ENCODE peak calls at places on chromosomes 1 and 21, in eight cellular contexts. One of them, this sample, is unnamed. For H3K4me1, the result is how much of the 10 kb centered on the place peaks cover.

GRCh38 chr21:25936776-25937175 is 202.0 kb downstream of the GABPA start:
- DNase-seq in ovary: no peak
- DNase-seq in sigmoid colon: no peak
- DNase-seq in uterus: no peak
- DNase-seq in stomach: no peak
- DNase-seq in right lobe of liver: no peak
- DNase-seq in esophagus squamous epithelium: no peak
- DNase-seq in testis: no peak
- DNase-seq in this sample: no peak

GRCh38 chr1:19057784-19058475 is 101.5 kb upstream of the IFFO2 start:
- DNase-seq in sigmoid colon: no peak
- DNase-seq in testis: no peak
- DNase-seq in stomach: no peak
- DNase-seq in esophagus squamous epithelium: no peak
- DNase-seq in ovary: no peak
- DNase-seq in uterus: no peak
- DNase-seq in right lobe of liver: no peak
- DNase-seq in this sample: no peak

GRCh38 chr1:68975534-68975933 is 478.7 kb upstream of the DEPDC1 start:
- DNase-seq in testis: no peak
- DNase-seq in uterus: no peak
- DNase-seq in stomach: no peak
- DNase-seq in right lobe of liver: no peak
- DNase-seq in esophagus squamous epithelium: no peak
- DNase-seq in sigmoid colon: no peak
- DNase-seq in ovary: no peak
- DNase-seq in this sample: no peak

GRCh38 chr21:15592271-15592860 is 137.4 kb upstream of the USP25 start:
- DNase-seq in ovary: no peak
- DNase-seq in right lobe of liver: no peak
- DNase-seq in uterus: no peak
- DNase-seq in testis: no peak
- DNase-seq in stomach: no peak
- DNase-seq in sigmoid colon: no peak
- DNase-seq in esophagus squamous epithelium: no peak
- DNase-seq in this sample: no peak

GRCh38 chr1:171405391-171405714 is 80.0 kb upstream of the PRRC2C start:
- DNase-seq in ovary: no peak
- DNase-seq in esophagus squamous epithelium: no peak
- DNase-seq in stomach: no peak
- DNase-seq in right lobe of liver: no peak
- DNase-seq in testis: no peak
- DNase-seq in uterus: no peak
- DNase-seq in sigmoid colon: no peak
- DNase-seq in this sample: no peak

GRCh38 chr1:33957854-33958253 is 94.0 kb downstream of the HMGB4 start:
- DNase-seq in stomach: no peak
- DNase-seq in uterus: no peak
- DNase-seq in esophagus squamous epithelium: no peak
- DNase-seq in sigmoid colon: no peak
- DNase-seq in ovary: no peak
- DNase-seq in testis: no peak
- DNase-seq in right lobe of liver: no peak
- DNase-seq in this sample: no peak

GRCh38 chr1:228058172-228058980 is 24.1 kb upstream of the ARF1 start:
- DNase-seq in testis: no peak
- DNase-seq in sigmoid colon: no peak
- DNase-seq in esophagus squamous epithelium: no peak
- DNase-seq in uterus: no peak
- DNase-seq in ovary: no peak
- DNase-seq in stomach: peak
- DNase-seq in right lobe of liver: no peak
- DNase-seq in this sample: no peak

GRCh38 chr1:180288894-180289293 is 58.8 kb downstream of the LHX4 start:
- DNase-seq in esophagus squamous epithelium: no peak
- DNase-seq in uterus: no peak
- DNase-seq in sigmoid colon: no peak
- DNase-seq in ovary: no peak
- DNase-seq in right lobe of liver: no peak
- DNase-seq in stomach: no peak
- DNase-seq in testis: no peak
- DNase-seq in this sample: no peak

GRCh38 chr1:212062832-212063438 is 27.4 kb downstream of the DTL start:
- DNase-seq in right lobe of liver: no peak
- DNase-seq in testis: no peak
- DNase-seq in esophagus squamous epithelium: no peak
- DNase-seq in uterus: no peak
- DNase-seq in stomach: no peak
- DNase-seq in ovary: no peak
- DNase-seq in sigmoid colon: no peak
- DNase-seq in this sample: no peak

GRCh38 chr1:83998205-83998598 is 730 bp downstream of the TTLL7 start:
- DNase-seq in sigmoid colon: no peak
- DNase-seq in ovary: no peak
- DNase-seq in esophagus squamous epithelium: no peak
- DNase-seq in stomach: no peak
- DNase-seq in uterus: peak
- DNase-seq in right lobe of liver: no peak
- DNase-seq in testis: no peak
- DNase-seq in this sample: no peak

GRCh38 chr1:225428879-225429455 is 1.1 kb upstream of the LBR start:
- DNase-seq in right lobe of liver: no peak
- DNase-seq in testis: no peak
- DNase-seq in esophagus squamous epithelium: no peak
- DNase-seq in sigmoid colon: no peak
- DNase-seq in stomach: no peak
- DNase-seq in uterus: no peak
- DNase-seq in ovary: no peak
- DNase-seq in this sample: no peak

GRCh38 chr1:225427249-225428065 is at the start of gene LBR:
- DNase-seq in ovary: no peak
- DNase-seq in sigmoid colon: peak
- DNase-seq in esophagus squamous epithelium: no peak
- DNase-seq in testis: peak
- DNase-seq in stomach: peak
- DNase-seq in uterus: peak
- DNase-seq in right lobe of liver: peak
- DNase-seq in this sample: peak

GRCh38 chr1:225430301-225430700 is 2.5 kb upstream of the LBR start:
- DNase-seq in uterus: no peak
- DNase-seq in esophagus squamous epithelium: no peak
- DNase-seq in sigmoid colon: peak
- DNase-seq in ovary: no peak
- DNase-seq in testis: no peak
- DNase-seq in stomach: no peak
- DNase-seq in right lobe of liver: no peak
- DNase-seq in this sample: no peak

GRCh38 chr1:225426395-225427248 is 1.2 kb downstream of the LBR start:
- DNase-seq in uterus: peak
- DNase-seq in testis: peak
- DNase-seq in stomach: no peak
- DNase-seq in esophagus squamous epithelium: no peak
- DNase-seq in right lobe of liver: peak
- DNase-seq in ovary: peak
- DNase-seq in sigmoid colon: peak
- DNase-seq in this sample: peak

GRCh38 chr1:225428066-225428878 is 434 bp upstream of the LBR start:
- DNase-seq in sigmoid colon: peak
- DNase-seq in esophagus squamous epithelium: peak
- DNase-seq in right lobe of liver: peak
- DNase-seq in testis: peak
- DNase-seq in ovary: peak
- DNase-seq in stomach: peak
- DNase-seq in uterus: peak
- DNase-seq in this sample: peak
- TF ChIP-seq POLR2A in sigmoid colon: peak
- TF ChIP-seq POLR2A in esophagus squamous epithelium: no peak
- TF ChIP-seq POLR2A in right lobe of liver: peak
- TF ChIP-seq POLR2A in testis: peak
- TF ChIP-seq POLR2A in ovary: peak
- TF ChIP-seq POLR2A in stomach: no peak
- TF ChIP-seq POLR2A in uterus: peak
- TF ChIP-seq POLR2A in this sample: no peak

GRCh38 chr21:44898011-44898493 is 22.6 kb downstream of the ITGB2 start:
- DNase-seq in uterus: no peak
- DNase-seq in stomach: no peak
- DNase-seq in ovary: no peak
- DNase-seq in sigmoid colon: no peak
- DNase-seq in testis: no peak
- DNase-seq in esophagus squamous epithelium: no peak
- DNase-seq in right lobe of liver: peak
- DNase-seq in this sample: no peak

GRCh38 chr21:44895859-44896258 is 22.4 kb upstream of the PTTG1IP start:
- DNase-seq in sigmoid colon: no peak
- DNase-seq in stomach: no peak
- DNase-seq in testis: no peak
- DNase-seq in ovary: no peak
- DNase-seq in right lobe of liver: peak
- DNase-seq in esophagus squamous epithelium: no peak
- DNase-seq in uterus: no peak
- DNase-seq in this sample: peak

GRCh38 chr21:44894687-44895302 is 21.3 kb upstream of the PTTG1IP start:
- DNase-seq in testis: no peak
- DNase-seq in stomach: no peak
- DNase-seq in uterus: no peak
- DNase-seq in ovary: no peak
- DNase-seq in right lobe of liver: peak
- DNase-seq in sigmoid colon: no peak
- DNase-seq in esophagus squamous epithelium: no peak
- DNase-seq in this sample: peak

GRCh38 chr21:44897326-44898010 is 23.2 kb downstream of the ITGB2 start:
- DNase-seq in ovary: no peak
- DNase-seq in uterus: no peak
- DNase-seq in right lobe of liver: no peak
- DNase-seq in sigmoid colon: no peak
- DNase-seq in stomach: peak
- DNase-seq in esophagus squamous epithelium: no peak
- DNase-seq in testis: no peak
- DNase-seq in this sample: peak

GRCh38 chr21:44896561-44897286 is 23.2 kb upstream of the PTTG1IP start:
- DNase-seq in right lobe of liver: peak
- DNase-seq in testis: no peak
- DNase-seq in esophagus squamous epithelium: no peak
- DNase-seq in sigmoid colon: no peak
- DNase-seq in stomach: no peak
- DNase-seq in ovary: no peak
- DNase-seq in uterus: no peak
- DNase-seq in this sample: peak
- H3K4me1 ChIP-seq in right lobe of liver: under half
- H3K4me1 ChIP-seq in testis: under half
- H3K4me1 ChIP-seq in esophagus squamous epithelium: under half
- H3K4me1 ChIP-seq in sigmoid colon: under half
- H3K4me1 ChIP-seq in stomach: under half
- H3K4me1 ChIP-seq in ovary: under half
- H3K4me1 ChIP-seq in uterus: under half
- H3K4me1 ChIP-seq in this sample: half or more

GRCh38 chr21:45327458-45328197 is 39.9 kb upstream of the POFUT2 start:
- DNase-seq in testis: no peak
- DNase-seq in sigmoid colon: peak
- DNase-seq in esophagus squamous epithelium: no peak
- DNase-seq in right lobe of liver: peak
- DNase-seq in uterus: no peak
- DNase-seq in ovary: no peak
- DNase-seq in stomach: no peak
- DNase-seq in this sample: peak
- TF ChIP-seq POLR2A in testis: no peak
- TF ChIP-seq POLR2A in sigmoid colon: no peak
- TF ChIP-seq POLR2A in esophagus squamous epithelium: no peak
- TF ChIP-seq POLR2A in right lobe of liver: no peak
- TF ChIP-seq POLR2A in uterus: no peak
- TF ChIP-seq POLR2A in ovary: no peak
- TF ChIP-seq POLR2A in stomach: no peak
- TF ChIP-seq POLR2A in this sample: no peak

GRCh38 chr1:21814981-21815583 is 3.0 kb downstream of the LDLRAD2 start:
- DNase-seq in uterus: no peak
- DNase-seq in ovary: no peak
- DNase-seq in right lobe of liver: no peak
- DNase-seq in testis: no peak
- DNase-seq in stomach: peak
- DNase-seq in sigmoid colon: no peak
- DNase-seq in esophagus squamous epithelium: no peak
- DNase-seq in this sample: no peak
- H3K4me1 ChIP-seq in uterus: under half
- H3K4me1 ChIP-seq in ovary: under half
- H3K4me1 ChIP-seq in right lobe of liver: under half
- H3K4me1 ChIP-seq in testis: under half
- H3K4me1 ChIP-seq in stomach: under half
- H3K4me1 ChIP-seq in sigmoid colon: under half
- H3K4me1 ChIP-seq in esophagus squamous epithelium: under half
- H3K4me1 ChIP-seq in this sample: under half